ENCODE peak calls at places on chromosomes 16 and 17, in four cellular contexts. Z is K562, I is HCT116, F is HepG2. L is an unnamed sample.

GRCh38 chr16:23952128-23953041 is 116.6 kb downstream of the PRKCB start:
- DNase-seq in Z (peak), I (no peak), F (no peak), L (no peak)

GRCh38 chr16:53105565-53105964 is 50.8 kb downstream of the CHD9 start:
- DNase-seq in Z (no peak), I (no peak), F (no peak), L (no peak)

GRCh38 chr16:17225551-17225950 is 245.2 kb downstream of the XYLT1 start:
- DNase-seq in Z (no peak), I (no peak), F (no peak), L (no peak)

GRCh38 chr16:28277537-28278388 is 14.6 kb upstream of the SBK1 start:
- DNase-seq in Z (peak), I (peak), F (peak), L (peak)

GRCh38 chr16:1105888-1106620 is 10.0 kb upstream of the C1QTNF8 start:
- DNase-seq in Z (peak), I (no peak), F (peak), L (no peak)

GRCh38 chr16:75754126-75754525 is 27.8 kb upstream of the CPHXL start:
- DNase-seq in Z (no peak), I (no peak), F (peak), L (no peak)

GRCh38 chr16:8931864-8932263 is 31.8 kb downstream of the USP7 start:
- DNase-seq in Z (peak), I (no peak), F (peak), L (no peak)

GRCh38 chr17:21545051-21545450 is 147.3 kb upstream of the KCNJ18 start:
- DNase-seq in Z (no peak), I (no peak), F (no peak), L (no peak)

GRCh38 chr17:76938009-76938408 is 69.8 kb downstream of the MGAT5B start:
- DNase-seq in Z (no peak), I (no peak), F (no peak), L (no peak)

GRCh38 chr17:57672971-57673370 is 72.1 kb downstream of the CCDC182 start:
- DNase-seq in Z (no peak), I (no peak), F (no peak), L (no peak)

GRCh38 chr17:72465191-72466024 is 344.6 kb downstream of the SOX9 start:
- DNase-seq in Z (no peak), I (peak), F (peak), L (peak)

GRCh38 chr16:27515874-27516353 is 33.8 kb downstream of the GTF3C1 start:
- DNase-seq in Z (peak), I (peak), F (peak), L (no peak)

GRCh38 chr16:67397812-67398545 is 4.7 kb upstream of the TPPP3 start:
- DNase-seq in Z (no peak), I (no peak), F (no peak), L (no peak)

GRCh38 chr17:70105641-70106040 is 30.6 kb downstream of the KCNJ16 start:
- DNase-seq in Z (no peak), I (no peak), F (no peak), L (no peak)

GRCh38 chr16:22264786-22265185 is 32.4 kb upstream of the POLR3E start:
- DNase-seq in Z (no peak), I (no peak), F (no peak), L (no peak)

GRCh38 chr16:72464052-72464451 is 292.1 kb upstream of the PMFBP1 start:
- DNase-seq in Z (no peak), I (no peak), F (no peak), L (no peak)

DNA sequence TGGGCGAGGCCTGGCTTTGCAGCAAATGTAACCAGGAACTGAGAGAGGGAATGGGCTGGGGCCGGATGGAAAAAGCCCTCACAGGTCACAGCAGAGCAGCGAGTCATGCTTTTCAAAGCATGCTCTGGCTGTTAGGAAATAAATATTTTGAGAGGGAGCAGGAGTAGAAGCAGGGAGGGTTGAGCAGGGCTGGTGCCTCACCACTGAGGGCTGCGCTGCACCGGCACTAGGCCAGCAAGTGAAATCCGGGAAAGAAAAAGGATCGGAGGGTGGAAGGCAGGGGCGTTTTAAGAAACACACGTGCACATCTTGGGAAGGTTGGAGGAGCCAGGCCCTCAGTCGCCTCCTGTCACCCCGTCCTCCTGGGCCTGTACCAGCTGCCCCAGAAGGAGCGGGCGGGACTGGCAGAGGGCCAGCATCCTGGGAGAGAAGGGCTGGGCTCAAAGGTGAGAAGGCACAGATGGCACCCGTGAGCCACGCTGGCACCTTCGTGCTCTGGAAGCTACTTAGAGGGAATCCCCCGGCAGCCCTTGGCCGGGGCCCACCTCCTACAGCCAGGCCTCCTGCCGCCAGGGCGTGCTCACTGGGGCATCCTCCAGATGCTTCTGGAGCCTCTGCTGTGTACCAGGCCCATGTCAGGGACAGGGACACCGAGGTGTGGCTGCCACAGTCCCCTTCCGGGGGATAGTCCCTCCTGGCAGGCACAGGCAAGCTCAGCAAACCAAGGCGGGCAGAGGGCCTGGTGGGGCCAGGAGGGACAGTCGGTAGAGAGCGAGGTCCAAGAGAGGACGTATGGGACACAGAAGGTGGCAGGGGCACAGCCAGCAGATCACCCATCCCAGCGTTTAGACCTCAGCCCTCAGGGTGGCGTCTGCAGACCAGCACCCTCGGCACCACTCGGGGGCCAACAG is 71.4 kb upstream of the PLCG2 start:
- DNase-seq in Z (no peak), I (no peak), F (no peak), L (no peak)
- TF ChIP-seq POLR2AphosphoS5 in Z (no peak), I (peak), F (no peak), L (no peak)

GRCh38 chr17:74190807-74191206 is 12.7 kb upstream of the RPL38 start:
- DNase-seq in Z (no peak), I (no peak), F (peak), L (no peak)

GRCh38 chr17:74186498-74186897 is 17.0 kb upstream of the RPL38 start:
- DNase-seq in Z (no peak), I (no peak), F (no peak), L (no peak)

GRCh38 chr17:74192950-74193781 is 10.3 kb upstream of the RPL38 start:
- DNase-seq in Z (no peak), I (no peak), F (peak), L (no peak)

GRCh38 chr17:74185786-74186185 is 17.7 kb upstream of the RPL38 start:
- DNase-seq in Z (no peak), I (no peak), F (no peak), L (no peak)

GRCh38 chr17:74190154-74190553 is 13.3 kb upstream of the RPL38 start:
- DNase-seq in Z (peak), I (peak), F (peak), L (no peak)
- TF ChIP-seq TCF7L2 in Z (no peak), I (no peak), F (no peak), L (no peak)

DNA sequence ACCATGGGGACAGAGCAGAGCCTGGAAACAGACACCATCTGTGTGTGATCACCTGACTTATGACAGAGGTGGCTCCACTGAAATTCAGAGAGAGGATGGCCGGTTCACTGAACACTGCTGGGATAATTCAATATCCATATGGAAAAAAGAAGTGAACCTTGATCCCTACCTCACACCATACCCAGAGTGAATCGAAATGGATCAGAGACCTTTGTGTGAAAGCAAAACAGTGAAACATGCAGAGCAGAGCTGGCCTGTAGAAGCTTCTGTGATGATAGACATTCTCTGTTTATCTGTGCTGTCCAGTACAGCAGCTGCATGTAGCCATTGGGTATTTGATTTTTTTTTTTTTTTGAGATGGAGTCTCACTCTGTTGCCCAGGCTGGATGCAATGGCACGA is 20.3 kb downstream of the ADCY7 start:
- DNase-seq in Z (no peak), I (no peak), F (no peak), L (no peak)
- TF ChIP-seq POLR2AphosphoS5 in Z (no peak), I (no peak), F (no peak), L (no peak)

GRCh38 chr17:31085563-31085962 is 9.2 kb upstream of the NF1 start:
- DNase-seq in Z (peak), I (no peak), F (no peak), L (no peak)
- TF ChIP-seq TCF7L2 in Z (no peak), I (no peak), F (no peak), L (no peak)

DNA sequence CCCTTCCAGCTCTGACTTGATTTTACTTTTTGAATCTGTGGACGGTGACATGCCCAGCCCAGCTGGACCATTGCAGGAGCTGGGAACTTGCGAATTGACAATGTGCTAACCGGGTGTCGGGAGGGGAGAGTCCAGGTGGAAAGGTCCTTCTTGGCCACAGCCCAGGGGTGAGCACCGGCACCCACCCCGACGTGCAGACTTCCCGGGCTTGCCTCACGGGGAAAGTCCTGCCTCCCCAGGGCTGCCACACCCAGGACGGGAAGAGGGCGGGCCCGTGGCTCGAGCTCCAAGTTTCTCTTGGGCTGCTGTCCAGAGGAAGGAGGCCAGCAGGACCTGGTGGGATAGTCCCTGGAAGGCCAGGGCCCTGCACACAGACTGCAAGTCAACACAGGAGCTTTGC is 17.7 kb downstream of the CARD14 start:
- DNase-seq in Z (peak), I (no peak), F (no peak), L (no peak)
- TF ChIP-seq POLR2AphosphoS5 in Z (no peak), I (no peak), F (no peak), L (no peak)

GRCh38 chr17:7782237-7782636 is 51.8 kb upstream of the KDM6B start:
- DNase-seq in Z (no peak), I (no peak), F (no peak), L (no peak)
- TF ChIP-seq TCF7L2 in Z (no peak), I (no peak), F (no peak), L (no peak)

GRCh38 chr17:7969434-7969833 is 33.0 kb upstream of the GUCY2D start:
- DNase-seq in Z (no peak), I (no peak), F (no peak), L (no peak)
- TF ChIP-seq POLR2AphosphoS5 in Z (no peak), I (no peak), F (no peak), L (no peak)

DNA sequence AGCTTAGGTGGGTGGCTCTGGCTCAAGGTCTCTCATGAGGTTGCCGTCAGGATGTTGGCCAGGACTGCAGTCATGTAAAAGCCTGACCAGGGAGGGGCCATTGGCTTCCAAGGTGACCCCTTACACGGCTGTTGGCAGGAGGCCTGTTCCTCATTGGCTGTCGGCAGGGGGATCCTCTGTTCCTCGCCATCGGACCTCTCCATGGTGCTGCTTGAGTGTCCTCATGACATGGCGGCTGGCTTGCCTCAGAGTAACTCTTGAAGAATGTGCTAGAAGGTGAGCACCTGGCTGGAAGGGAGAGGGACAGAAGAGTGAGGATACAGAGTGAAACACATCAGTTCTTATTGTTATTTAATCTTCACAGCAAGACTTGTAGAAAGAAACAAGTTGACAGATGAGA is 4.7 kb upstream of the RPRML start:
- DNase-seq in Z (peak), I (no peak), F (no peak), L (no peak)
- TF ChIP-seq TCF7L2 in Z (no peak), I (no peak), F (no peak), L (no peak)

GRCh38 chr17:38455288-38455915 is 27.1 kb downstream of the ARHGAP23 start:
- DNase-seq in Z (no peak), I (no peak), F (no peak), L (no peak)

GRCh38 chr17:38458521-38458920 is 30.3 kb downstream of the ARHGAP23 start:
- DNase-seq in Z (no peak), I (no peak), F (no peak), L (no peak)

GRCh38 chr17:38459556-38459955 is 31.3 kb downstream of the ARHGAP23 start:
- DNase-seq in Z (no peak), I (no peak), F (no peak), L (no peak)

GRCh38 chr17:38456031-38456815 is 28.0 kb downstream of the ARHGAP23 start:
- DNase-seq in Z (no peak), I (no peak), F (no peak), L (no peak)

DNA sequence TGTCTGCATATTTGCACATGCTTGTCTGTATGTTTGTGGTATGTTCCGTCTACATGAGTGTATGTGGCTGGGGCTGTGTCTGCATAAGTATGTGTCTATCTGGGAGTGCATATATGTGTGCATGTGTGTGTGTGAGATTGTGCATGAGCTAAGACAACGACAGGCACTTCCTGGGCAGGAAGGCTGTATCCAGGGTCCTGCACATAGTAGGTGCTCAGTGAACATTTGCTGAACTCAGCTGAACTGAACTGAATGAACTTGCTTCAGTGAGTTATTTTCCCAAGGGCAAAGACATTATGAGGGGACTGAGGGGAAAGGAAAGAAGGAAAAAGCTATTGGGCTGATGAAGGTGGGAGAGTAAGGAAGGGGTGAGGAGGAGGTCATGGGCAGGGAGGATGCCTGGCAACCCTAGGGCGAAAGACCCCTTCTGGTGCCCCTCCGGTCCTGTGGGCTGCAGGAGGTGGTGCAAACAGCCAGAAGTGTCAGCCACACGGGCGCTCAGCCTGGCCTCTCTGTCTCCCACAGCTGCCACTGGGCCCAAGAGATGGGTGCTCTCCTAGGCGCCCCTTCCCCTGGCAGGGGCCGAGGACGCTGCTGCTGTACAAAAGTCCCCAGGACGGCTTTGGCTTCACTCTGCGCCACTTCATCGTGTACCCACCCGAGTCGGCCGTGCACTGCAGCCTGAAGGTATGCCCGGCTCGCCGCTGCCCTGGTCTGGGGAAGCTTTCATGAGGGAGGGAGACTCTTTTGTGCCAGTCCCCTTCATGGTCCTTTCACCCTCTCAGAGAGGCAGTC is 29.5 kb downstream of the ARHGAP23 start:
- DNase-seq in Z (no peak), I (no peak), F (no peak), L (no peak)
- TF ChIP-seq POLR2AphosphoS5 in Z (no peak), I (no peak), F (no peak), L (no peak)

GRCh38 chr17:79024901-79025737 is 1.1 kb downstream of the C1QTNF1 start:
- DNase-seq in Z (no peak), I (no peak), F (no peak), L (no peak)

GRCh38 chr17:79022507-79022991 is 1.4 kb upstream of the C1QTNF1 start:
- DNase-seq in Z (no peak), I (no peak), F (no peak), L (no peak)

GRCh38 chr17:79023180-79023705 is 726 bp upstream of the C1QTNF1 start:
- DNase-seq in Z (no peak), I (no peak), F (no peak), L (no peak)

GRCh38 chr17:79026345-79027273 is 2.6 kb downstream of the C1QTNF1 start:
- DNase-seq in Z (no peak), I (peak), F (peak), L (no peak)

GRCh38 chr17:79023886-79024771 is at the start of gene C1QTNF1:
- DNase-seq in Z (peak), I (no peak), F (no peak), L (no peak)
- TF ChIP-seq TCF7L2 in Z (no peak), I (no peak), F (no peak), L (no peak)